ENCODE peak calls at places on chromosomes 5 and 9, in nine cellular contexts. U is upper lobe of left lung; I is hepatocyte; C is endothelial cell of umbilical vein; F is IMR-90; X is SK-N-SH; G is CD8-positive, alpha-beta T cell; T is H9; M is endodermal cell. E is an unnamed sample.
A peak's percentile ranks its signal among the peaks of the same experiment; 100 is the strongest.

GRCh38 chr5:63439537-63439936 is 522.7 kb downstream of the HTR1A start:
- DNase-seq in U (no peak), I (no peak), C (no peak), F (no peak), X (no peak), G (no peak), T (no peak), M (no peak), E (no peak)

GRCh38 chr9:4519604-4520003 is 29.3 kb downstream of the SLC1A1 start:
- DNase-seq in U (no peak), I (no peak), C (no peak), F (no peak), X (no peak), G (no peak), T (no peak), M (no peak), E (no peak)

GRCh38 chr9:93127395-93127911 is 6.6 kb downstream of the NINJ1 start:
- DNase-seq in U (peak; percentile 81), I (peak; percentile 33), C (no peak), F (no peak), X (no peak), G (peak; percentile 18), T (no peak), M (peak; percentile 45), E (no peak)

GRCh38 chr5:473344-474192 is 30.6 kb downstream of the EXOC3 start:
- DNase-seq in U (no peak), I (peak; percentile 69), C (peak; percentile 24), F (peak; percentile 34), X (peak; percentile 79), G (no peak), T (no peak), M (peak; percentile 83), E (no peak)

GRCh38 chr9:18795947-18796705 is 236.9 kb downstream of the SAXO1 start:
- DNase-seq in U (no peak), I (no peak), C (no peak), F (peak; percentile 61), X (no peak), G (no peak), T (no peak), M (no peak), E (no peak)

GRCh38 chr5:107670028-107670926 is 460 bp downstream of the EFNA5 start:
- DNase-seq in U (peak; percentile 88), I (peak; percentile 56), C (peak; percentile 56), F (peak; percentile 2), X (peak; percentile 73), G (no peak), T (peak; percentile 54), M (peak; percentile 77), E (no peak)

GRCh38 chr9:36566813-36567217 is 5.9 kb upstream of the MELK start:
- DNase-seq in U (no peak), I (no peak), C (peak; percentile 62), F (peak; percentile 25), X (no peak), G (no peak), T (no peak), M (no peak), E (no peak)

GRCh38 chr5:167030500-167031120 is 1260.8 kb upstream of the WWC1 start:
- DNase-seq in U (no peak), I (peak; percentile 14), C (no peak), F (no peak), X (peak; percentile 15), G (no peak), T (peak; percentile 86), M (peak; percentile 94), E (no peak)

GRCh38 chr9:83472764-83473163 is 65.4 kb downstream of the FRMD3 start:
- DNase-seq in U (no peak), I (no peak), C (no peak), F (no peak), X (no peak), G (no peak), T (no peak), M (no peak), E (no peak)

GRCh38 chr9:95032580-95033298 is 284.8 kb downstream of the FANCC start:
- DNase-seq in U (no peak), I (no peak), C (no peak), F (no peak), X (no peak), G (no peak), T (no peak), M (no peak), E (no peak)

GRCh38 chr5:33088176-33088575 is 352.6 kb upstream of the TARS1 start:
- DNase-seq in U (no peak), I (no peak), C (no peak), F (no peak), X (no peak), G (no peak), T (no peak), M (no peak), E (no peak)

GRCh38 chr9:32706004-32706749 is 70.7 kb upstream of the TAF1L start:
- DNase-seq in U (no peak), I (no peak), C (no peak), F (peak; percentile 15), X (no peak), G (no peak), T (no peak), M (peak; percentile 66), E (no peak)

GRCh38 chr9:32703635-32704034 is 68.2 kb upstream of the TAF1L start:
- DNase-seq in U (no peak), I (no peak), C (peak; percentile 9), F (no peak), X (no peak), G (no peak), T (peak; percentile 50), M (peak; percentile 68), E (no peak)

GRCh38 chr9:32704343-32704742 is 68.9 kb upstream of the TAF1L start:
- DNase-seq in U (no peak), I (no peak), C (no peak), F (no peak), X (no peak), G (no peak), T (no peak), M (no peak), E (no peak)

GRCh38 chr9:32707326-32707725 is 71.9 kb upstream of the TAF1L start:
- DNase-seq in U (no peak), I (no peak), C (no peak), F (peak; percentile 35), X (no peak), G (no peak), T (no peak), M (no peak), E (no peak)

DNA sequence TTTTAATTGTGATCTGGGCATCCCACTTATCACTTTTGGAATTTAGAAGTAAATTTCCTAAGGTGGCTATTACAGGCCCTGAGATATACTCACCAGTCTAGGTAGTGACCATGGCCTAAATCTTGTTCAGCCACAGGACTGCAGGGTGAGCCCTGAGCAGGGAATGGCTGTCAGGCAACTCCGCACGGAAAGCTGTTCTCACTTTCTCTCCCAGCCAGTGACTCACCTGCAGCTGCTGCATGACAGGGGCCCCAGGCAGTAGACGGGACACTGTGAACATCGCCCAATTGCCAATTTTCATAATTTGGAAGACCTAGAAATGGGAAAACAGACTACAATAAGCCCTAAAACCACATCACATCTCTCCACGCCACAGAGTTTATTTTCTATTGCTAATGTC is 69.6 kb upstream of the TAF1L start:
- DNase-seq in U (no peak), I (no peak), C (no peak), F (peak; percentile 38), X (no peak), G (no peak), T (no peak), M (no peak), E (no peak)
- H3K27ac ChIP-seq in U (no peak overlapping the region), I (no peak overlapping the region), C (no peak overlapping the region), F (no peak overlapping the region), X (no peak overlapping the region), G (no peak overlapping the region), T (no peak overlapping the region), M (no peak overlapping the region), E (no peak overlapping the region)

GRCh38 chr5:164540174-164540573 is 1034.8 kb downstream of the MAT2B start:
- DNase-seq in U (no peak), I (no peak), C (no peak), F (no peak), X (no peak), G (no peak), T (no peak), M (no peak), E (no peak)
- H3K4me1 ChIP-seq in U (no peaks in the 10 kb centered on the region), I (no peaks in the 10 kb centered on the region), C (no peaks in the 10 kb centered on the region), F (no peaks in the 10 kb centered on the region), X (no peaks in the 10 kb centered on the region), G (no peaks in the 10 kb centered on the region), T (no peaks in the 10 kb centered on the region), M (no peaks in the 10 kb centered on the region), E (no peaks in the 10 kb centered on the region)

DNA sequence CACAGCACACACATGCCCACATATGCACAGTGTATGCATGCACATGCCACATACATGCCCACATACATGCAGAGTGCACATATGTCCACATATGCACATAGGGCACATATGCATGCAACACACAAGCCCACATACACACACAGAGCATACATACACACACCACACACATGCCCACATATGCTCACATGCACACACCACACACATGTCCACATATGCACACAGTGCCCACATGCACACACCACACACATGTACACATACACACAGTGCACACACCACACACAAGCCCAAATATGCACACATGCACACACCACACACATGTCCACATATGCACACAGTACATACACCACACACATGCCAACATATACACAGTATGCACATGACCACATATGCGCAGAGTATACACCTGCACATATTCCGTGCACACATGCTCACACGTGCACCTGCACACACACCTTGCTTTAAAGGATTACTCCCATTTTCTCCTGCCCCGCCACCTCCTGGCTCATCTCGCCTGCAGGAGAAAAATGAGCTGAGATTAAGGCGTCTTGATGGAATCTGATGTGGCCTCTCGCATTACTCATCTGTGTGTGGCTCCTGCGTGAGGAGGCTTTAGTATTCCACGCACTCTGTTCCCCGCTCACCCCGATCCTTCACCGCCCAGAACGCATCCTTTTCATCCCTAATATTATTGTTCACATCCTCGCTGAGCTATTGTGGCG is 182.6 kb downstream of the OLFM1 start:
- DNase-seq in U (no peak), I (no peak), C (no peak), F (no peak), X (no peak), G (no peak), T (no peak), M (no peak), E (no peak)
- TF ChIP-seq CTCF in U (no peak), I (no peak), C (no peak), F (no peak), X (no peak), G (no peak), T (no peak), M (no peak), E (no peak)

GRCh38 chr9:133950206-133950915 is 41.8 kb downstream of the VAV2 start:
- DNase-seq in U (peak; percentile 56), I (no peak), C (no peak), F (peak; percentile 49), X (no peak), G (peak; percentile 18), T (no peak), M (no peak), E (no peak)

GRCh38 chr9:133951265-133951664 is 40.9 kb downstream of the VAV2 start:
- DNase-seq in U (peak; percentile 45), I (no peak), C (no peak), F (no peak), X (no peak), G (peak; percentile 12), T (no peak), M (no peak), E (no peak)

GRCh38 chr9:133949486-133950061 is 42.5 kb downstream of the VAV2 start:
- DNase-seq in U (no peak), I (no peak), C (no peak), F (no peak), X (no peak), G (peak; percentile 2), T (no peak), M (no peak), E (no peak)

GRCh38 chr9:133952598-133953550 is 39.2 kb downstream of the VAV2 start:
- DNase-seq in U (peak; percentile 55), I (no peak), C (no peak), F (no peak), X (no peak), G (no peak), T (no peak), M (no peak), E (no peak)

GRCh38 chr9:133950916-133951231 is 41.2 kb downstream of the VAV2 start:
- DNase-seq in U (no peak), I (no peak), C (no peak), F (no peak), X (no peak), G (no peak), T (no peak), M (no peak), E (no peak)
- H3K27ac ChIP-seq in U (peak overlapping the region; percentile 12), I (no peak overlapping the region), C (no peak overlapping the region), F (no peak overlapping the region), X (no peak overlapping the region), G (no peak overlapping the region), T (no peak overlapping the region), M (peak overlapping the region; percentile 63), E (no peak overlapping the region)